ENCODE peak calls at places on chromosomes 1 and 21, in seven cellular contexts. A is H1, W is endothelial cell of umbilical vein, Z is transverse colon, S is HCT116, L is HepG2, V is sigmoid colon. N is an unnamed sample.

GRCh38 chr21:33682992-33683627 is 40.8 kb downstream of the ITSN1 start:
- DNase-seq in S (peak; percentile 90), A (peak; percentile 5), Z (no peak), V (no peak), W (peak; percentile 90), L (peak; percentile 56), N (no peak)

GRCh38 chr1:23745515-23745914 is 2.2 kb downstream of the ELOA start:
- DNase-seq in S (peak; percentile 24), V (no peak), W (peak; percentile 18), A (no peak), Z (no peak), L (peak; percentile 58), N (no peak)

GRCh38 chr21:33290441-33290840 is 24.3 kb downstream of the IL10RB start:
- DNase-seq in A (no peak), W (no peak), L (no peak), Z (peak; percentile 51), V (no peak), S (no peak), N (peak; percentile 36)

GRCh38 chr1:81115422-81115821 is 685.3 kb upstream of the ADGRL2 start:
- DNase-seq in L (no peak), Z (no peak), A (no peak), S (no peak), W (no peak), V (no peak), N (no peak)

GRCh38 chr1:76726251-76726650 is 141.0 kb upstream of the ST6GALNAC5 start:
- DNase-seq in V (no peak), Z (no peak), S (no peak), W (no peak), A (no peak), L (no peak), N (no peak)

GRCh38 chr21:34967509-34968289 is 81.4 kb downstream of the RUNX1 start:
- DNase-seq in L (peak; percentile 42), W (no peak), S (no peak), V (no peak), Z (no peak), A (no peak), N (no peak)

GRCh38 chr1:150572918-150573647 is 6.3 kb downstream of the MCL1 start:
- DNase-seq in Z (no peak), V (peak; percentile 57), S (no peak), A (no peak), L (no peak), W (no peak), N (no peak)

GRCh38 chr1:235532350-235532749 is 28.1 kb upstream of the B3GALNT2 start:
- DNase-seq in V (no peak), W (no peak), Z (no peak), L (no peak), S (peak; percentile 34), A (no peak), N (no peak)

GRCh38 chr1:155181371-155182051 is 7.9 kb downstream of the TRIM46 start:
- DNase-seq in S (no peak), W (no peak), A (no peak), V (peak; percentile 40), Z (no peak), L (no peak), N (peak; percentile 79)

GRCh38 chr1:2585318-2586092 is 1.1 kb upstream of the PRXL2B start:
- DNase-seq in S (no peak), Z (peak; percentile 86), V (peak; percentile 88), L (peak; percentile 63), W (peak; percentile 54), A (no peak), N (peak; percentile 69)

GRCh38 chr1:76336951-76337371 is 262.4 kb downstream of the ST6GALNAC3 start:
- DNase-seq in L (no peak), W (no peak), A (no peak), V (peak; percentile 67), S (no peak), Z (peak; percentile 8), N (no peak)

GRCh38 chr1:207032528-207033017 is at the start of gene C1orf116:
- DNase-seq in Z (peak; percentile 88), L (peak; percentile 60), V (no peak), A (peak; percentile 81), W (no peak), S (peak; percentile 88), N (peak; percentile 87)

GRCh38 chr1:179090923-179091322 is 9.1 kb downstream of the TOR3A start:
- DNase-seq in L (no peak), S (no peak), Z (no peak), A (no peak), V (no peak), W (no peak), N (peak; percentile 18)

GRCh38 chr21:14120091-14120734 is 90.5 kb downstream of the LIPI start:
- DNase-seq in W (no peak), S (no peak), L (peak; percentile 11), V (no peak), Z (peak; percentile 57), A (no peak), N (peak; percentile 53)

GRCh38 chr1:147804942-147805723 is 44.7 kb upstream of the GJA5 start:
- DNase-seq in S (no peak), A (no peak), V (no peak), L (peak; percentile 60), Z (no peak), W (peak; percentile 53), N (no peak)

GRCh38 chr1:154812911-154813816 is 56.9 kb downstream of the KCNN3 start:
- DNase-seq in A (no peak), L (no peak), Z (no peak), S (no peak), W (no peak), V (no peak), N (no peak)

GRCh38 chr21:16644690-16645089 is 868.2 kb upstream of the CXADR start:
- DNase-seq in Z (no peak), V (no peak), S (no peak), L (no peak), W (no peak), A (no peak), N (no peak)

GRCh38 chr1:234212764-234213406 is 160.4 kb upstream of the COA6 start:
- DNase-seq in S (no peak), V (no peak), L (peak; percentile 53), W (peak; percentile 12), Z (no peak), A (no peak), N (no peak)

GRCh38 chr1:109548321-109549267 is at the start of gene GNAI3:
- DNase-seq in V (peak; percentile 98), W (peak; percentile 96), S (peak; percentile 92), Z (peak; percentile 99), L (peak; percentile 94), A (peak; percentile 82), N (peak; percentile 98)
- TF ChIP-seq POLR2A in V (peak; percentile 96), W (peak; percentile 89), S (peak; percentile 95), Z (peak; percentile 100), L (peak; percentile 94), A (peak; percentile 91), N (no peak)

GRCh38 chr1:91505086-91505485 is 4.4 kb downstream of the CDC7 start:
- DNase-seq in W (no peak), Z (no peak), V (no peak), L (peak; percentile 78), S (no peak), A (no peak), N (no peak)

GRCh38 chr1:91503975-91504530 is 3.4 kb downstream of the CDC7 start:
- DNase-seq in A (no peak), W (no peak), S (no peak), V (no peak), L (peak; percentile 74), Z (no peak), N (no peak)

GRCh38 chr1:91510754-91511153 is 10.1 kb downstream of the CDC7 start:
- DNase-seq in L (no peak), S (no peak), W (no peak), Z (no peak), A (no peak), V (no peak), N (no peak)

GRCh38 chr1:91506071-91506470 is 5.4 kb downstream of the CDC7 start:
- DNase-seq in Z (no peak), S (no peak), L (peak; percentile 56), W (no peak), V (no peak), A (no peak), N (no peak)

GRCh38 chr1:91507330-91507729 is 6.7 kb downstream of the CDC7 start:
- DNase-seq in S (no peak), Z (no peak), W (no peak), A (no peak), V (no peak), L (peak; percentile 23), N (no peak)
- TF ChIP-seq CTCF in S (no peak), Z (no peak), W (no peak), A (no peak), V (no peak), L (no peak), N (no peak)

DNA sequence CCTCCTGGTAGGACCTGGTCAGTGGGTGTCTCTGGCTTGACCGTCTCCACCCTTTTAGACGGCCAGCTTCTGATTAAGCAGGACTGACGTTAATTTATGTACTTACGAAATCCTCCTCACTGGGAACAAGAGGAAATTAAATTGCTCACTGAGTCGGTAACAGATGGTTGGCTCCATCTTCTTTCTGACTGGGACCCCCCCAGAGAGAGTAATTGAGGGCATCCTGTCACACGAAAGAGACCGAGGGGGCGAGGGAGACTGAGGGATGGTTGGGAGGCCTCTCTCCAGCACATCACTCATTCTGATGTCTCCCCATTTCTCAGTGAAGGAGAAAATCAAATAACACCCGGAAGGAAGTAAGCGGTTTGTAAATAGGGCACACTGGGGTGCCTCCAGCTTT is 104.8 kb downstream of the OMA1 start:
- DNase-seq in S (no peak), Z (no peak), V (no peak), W (no peak), A (no peak), L (no peak), N (no peak)
- TF ChIP-seq POLR2AphosphoS5 in S (no peak), Z (no peak), V (no peak), W (no peak), A (no peak), L (no peak), N (no peak)

GRCh38 chr21:41169701-41170100 is 1.7 kb downstream of the BACE2 start:
- DNase-seq in S (no peak), V (no peak), L (no peak), A (no peak), Z (no peak), W (no peak), N (no peak)

GRCh38 chr21:41170442-41170841 is 2.5 kb downstream of the BACE2 start:
- DNase-seq in L (peak; percentile 29), W (peak; percentile 56), S (no peak), A (no peak), V (no peak), Z (peak; percentile 62), N (peak; percentile 66)

GRCh38 chr21:41169258-41169576 is 1.3 kb downstream of the BACE2 start:
- DNase-seq in S (no peak), L (no peak), V (no peak), W (no peak), A (no peak), Z (no peak), N (no peak)

GRCh38 chr21:41168391-41169257 is 664 bp downstream of the BACE2 start:
- DNase-seq in W (peak; percentile 41), A (no peak), V (peak; percentile 90), L (no peak), Z (peak; percentile 63), S (no peak), N (peak; percentile 56)

DNA sequence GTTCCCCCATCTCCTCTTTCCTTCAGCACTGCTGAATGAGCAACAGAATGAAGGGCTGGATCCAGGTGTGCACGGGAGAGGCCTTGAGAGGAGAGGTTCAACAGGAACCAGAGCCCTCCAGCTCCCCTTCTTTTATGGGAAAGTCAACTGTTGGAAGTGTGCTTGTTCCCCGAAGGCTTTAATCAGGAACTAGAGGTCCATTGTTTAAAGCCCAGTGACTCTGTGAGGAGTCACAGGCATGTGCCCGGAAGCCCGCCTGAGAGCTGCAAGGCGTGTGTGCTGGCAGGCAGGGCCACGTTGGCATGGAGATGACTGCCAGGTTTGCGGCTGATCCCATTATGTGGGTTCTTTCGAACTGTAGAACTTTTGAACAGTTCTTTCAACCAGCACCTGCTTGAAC is 3.2 kb downstream of the BACE2 start:
- DNase-seq in L (no peak), V (peak; percentile 73), W (peak; percentile 69), A (no peak), Z (peak; percentile 43), S (no peak), N (peak; percentile 87)
- TF ChIP-seq POLR2A in L (no peak), V (no peak), W (no peak), A (no peak), Z (no peak), S (no peak), N (no peak)

N was measured in stomach.